ENCODE peak calls at places on chromosomes 3 and 15, in seven cellular contexts. O is GM23248, Y is trophoblast cell, R is IMR-90, K is HCT116, T is mesendoderm, E is neuronal stem cell. X is an unnamed sample.

GRCh38 chr15:94287794-94288246 is 56.5 kb downstream of the MCTP2 start:
- DNase-seq in O (no peak), Y (no peak), R (no peak), K (no peak), T (no peak), E (no peak), X (peak; percentile 90)

GRCh38 chr15:64461577-64462162 is 1.3 kb downstream of the ZNF609 start:
- DNase-seq in O (peak; percentile 56), Y (no peak), R (peak; percentile 27), K (no peak), T (peak; percentile 90), E (peak; percentile 64), X (no peak)

GRCh38 chr3:126537730-126538281 is 13.9 kb downstream of the CHST13 start:
- DNase-seq in O (peak; percentile 31), Y (no peak), R (no peak), K (no peak), T (no peak), E (no peak), X (no peak)

GRCh38 chr3:97705739-97706138 is 58.8 kb upstream of the ARL6 start:
- DNase-seq in O (no peak), Y (no peak), R (no peak), K (no peak), T (no peak), E (no peak), X (no peak)

GRCh38 chr3:173396191-173397041 is 1.1 kb upstream of the NLGN1 start:
- DNase-seq in O (peak; percentile 36), Y (no peak), R (no peak), K (no peak), T (peak; percentile 62), E (peak; percentile 27), X (peak; percentile 43)

GRCh38 chr15:64067564-64068030 is 21.3 kb upstream of the DAPK2 start:
- DNase-seq in O (peak; percentile 72), Y (peak; percentile 65), R (peak; percentile 44), K (no peak), T (peak; percentile 75), E (peak; percentile 74), X (peak; percentile 64)

GRCh38 chr3:170808041-170808440 is 62.0 kb downstream of the RPL22L1 start:
- DNase-seq in O (no peak), Y (no peak), R (no peak), K (no peak), T (no peak), E (no peak), X (no peak)

GRCh38 chr3:189766416-189766815 is 135.2 kb downstream of the TP63 start:
- DNase-seq in O (no peak), Y (peak; percentile 60), R (peak; percentile 7), K (no peak), T (peak; percentile 74), E (no peak), X (no peak)

GRCh38 chr15:75389791-75390382 is 21.5 kb upstream of the MAN2C1 start:
- DNase-seq in O (no peak), Y (no peak), R (no peak), K (no peak), T (peak; percentile 25), E (no peak), X (no peak)

GRCh38 chr3:53350652-53351051 is 3.3 kb upstream of the DCP1A start:
- DNase-seq in O (peak; percentile 54), Y (peak; percentile 42), R (peak; percentile 18), K (peak; percentile 18), T (peak; percentile 83), E (no peak), X (peak; percentile 29)

GRCh38 chr3:185758912-185759311 is 65.9 kb downstream of the IGF2BP2 start:
- DNase-seq in O (no peak), Y (no peak), R (no peak), K (no peak), T (no peak), E (no peak), X (no peak)

GRCh38 chr15:58666957-58667356 is 82.5 kb downstream of the ADAM10 start:
- DNase-seq in O (peak; percentile 58), Y (no peak), R (peak; percentile 62), K (no peak), T (no peak), E (no peak), X (no peak)

GRCh38 chr3:124846189-124846588 is 41.0 kb downstream of the ITGB5 start:
- DNase-seq in O (peak; percentile 85), Y (no peak), R (peak; percentile 78), K (no peak), T (no peak), E (no peak), X (no peak)

GRCh38 chr3:52469001-52469400 is 13.6 kb downstream of the NISCH start:
- DNase-seq in O (no peak), Y (no peak), R (no peak), K (no peak), T (no peak), E (no peak), X (no peak)

GRCh38 chr3:5016218-5017161 is 37.3 kb downstream of the BHLHE40 start:
- DNase-seq in O (peak; percentile 55), Y (peak; percentile 34), R (peak; percentile 80), K (peak; percentile 72), T (peak; percentile 96), E (no peak), X (no peak)

GRCh38 chr3:39125837-39126500 is 18.5 kb downstream of the TTC21A start:
- DNase-seq in O (peak; percentile 58), Y (peak; percentile 46), R (peak; percentile 39), K (no peak), T (no peak), E (no peak), X (no peak)

GRCh38 chr15:57298843-57299550 is 77.3 kb upstream of the CGNL1 start:
- DNase-seq in O (no peak), Y (no peak), R (peak; percentile 17), K (no peak), T (no peak), E (no peak), X (no peak)

GRCh38 chr3:141530133-141530768 is 43.4 kb downstream of the RASA2 start:
- DNase-seq in O (peak; percentile 88), Y (no peak), R (peak; percentile 81), K (no peak), T (no peak), E (no peak), X (no peak)

GRCh38 chr15:52208306-52208946 is 17.2 kb upstream of the GNB5 start:
- DNase-seq in O (peak; percentile 81), Y (peak; percentile 67), R (peak; percentile 67), K (peak; percentile 49), T (peak; percentile 92), E (peak; percentile 67), X (peak; percentile 60)

GRCh38 chr3:137709011-137709601 is 55.0 kb upstream of the SOX14 start:
- DNase-seq in O (peak; percentile 5), Y (peak; percentile 16), R (no peak), K (peak; percentile 10), T (peak; percentile 57), E (peak; percentile 3), X (peak; percentile 51)

GRCh38 chr3:196965112-196965803 is 3.4 kb downstream of the PIGZ start:
- DNase-seq in O (no peak), Y (no peak), R (no peak), K (no peak), T (no peak), E (no peak), X (no peak)

GRCh38 chr3:14371573-14372474 is 30.6 kb upstream of the SLC6A6 start:
- DNase-seq in O (peak; percentile 82), Y (peak; percentile 73), R (peak; percentile 31), K (peak; percentile 88), T (peak; percentile 50), E (no peak), X (no peak)

GRCh38 chr3:118488751-118489150 is 545.9 kb downstream of the IGSF11 start:
- DNase-seq in O (no peak), Y (no peak), R (no peak), K (no peak), T (no peak), E (no peak), X (no peak)

GRCh38 chr15:100141304-100142080 is 200.3 kb downstream of the ADAMTS17 start:
- DNase-seq in O (no peak), Y (no peak), R (no peak), K (no peak), T (no peak), E (no peak), X (no peak)
- H3K4me2 ChIP-seq in O (no peak overlapping the region), Y (no peak overlapping the region), R (no peak overlapping the region), K (no peak overlapping the region), T (no peak overlapping the region), E (no peak overlapping the region), X (no peak overlapping the region)

GRCh38 chr3:46542801-46543201 is 23.3 kb downstream of the LRRC2 start:
- DNase-seq in O (no peak), Y (no peak), R (no peak), K (no peak), T (no peak), E (no peak), X (no peak)

GRCh38 chr3:46545695-46546630 is 20.1 kb downstream of the LRRC2 start:
- DNase-seq in O (no peak), Y (no peak), R (no peak), K (no peak), T (no peak), E (no peak), X (peak; percentile 46)

GRCh38 chr3:46546896-46547440 is 19.1 kb downstream of the LRRC2 start:
- DNase-seq in O (no peak), Y (no peak), R (peak; percentile 25), K (no peak), T (no peak), E (no peak), X (peak; percentile 66)

GRCh38 chr3:46542344-46542743 is 23.8 kb downstream of the LRRC2 start:
- DNase-seq in O (peak; percentile 49), Y (no peak), R (peak; percentile 42), K (no peak), T (no peak), E (no peak), X (no peak)

GRCh38 chr3:46544771-46545503 is 21.2 kb downstream of the LRRC2 start:
- DNase-seq in O (no peak), Y (no peak), R (no peak), K (no peak), T (no peak), E (no peak), X (no peak)
- H3K9ac ChIP-seq in O (no peak overlapping the region), Y (no peak overlapping the region), R (no peak overlapping the region), K (no peak overlapping the region), T (no peak overlapping the region), E (no peak overlapping the region), X (no peak overlapping the region)

DNA sequence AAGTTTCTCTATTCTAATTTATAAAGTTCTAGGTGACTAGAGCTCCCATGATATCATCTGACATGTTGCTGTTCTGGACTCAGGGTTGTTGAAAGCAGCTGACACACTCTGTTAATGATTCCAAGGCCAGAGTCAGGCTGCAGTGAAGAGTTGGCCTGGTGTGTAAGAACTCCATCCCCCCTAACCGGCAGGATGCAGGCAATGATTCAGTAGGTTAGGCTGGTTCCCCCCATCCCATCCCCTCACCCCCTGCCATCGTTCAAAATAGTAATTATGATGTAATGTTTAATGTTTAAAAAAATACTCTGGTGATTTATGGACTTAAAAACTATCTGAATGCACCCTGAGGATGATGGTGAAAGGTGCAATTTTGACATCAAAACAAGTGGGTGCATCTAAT is 4.6 kb upstream of the TRIM71 start:
- DNase-seq in O (no peak), Y (no peak), R (no peak), K (no peak), T (no peak), E (no peak), X (no peak)
- H3K4me2 ChIP-seq in O (no peak overlapping the region), Y (no peak overlapping the region), R (no peak overlapping the region), K (no peak overlapping the region), T (no peak overlapping the region), E (no peak overlapping the region), X (no peak overlapping the region)

DNA sequence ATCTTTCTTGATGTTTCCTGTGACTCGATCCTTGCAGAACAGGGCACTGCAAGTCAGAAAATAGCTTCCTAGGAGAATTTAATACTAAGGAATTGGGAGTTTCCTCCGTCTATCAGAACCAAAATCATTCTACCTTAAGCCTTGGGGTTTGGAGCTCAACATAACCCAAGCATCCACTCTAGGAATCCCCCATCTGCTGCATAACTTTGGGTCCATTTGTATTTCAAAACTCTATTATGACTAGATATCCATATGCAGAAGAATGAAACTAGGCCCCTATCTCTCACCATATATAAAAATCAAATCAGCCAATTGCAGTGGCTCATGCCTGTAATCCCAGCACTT is 61.7 kb upstream of the AKAP13 start:
- DNase-seq in O (no peak), Y (no peak), R (no peak), K (no peak), T (no peak), E (no peak), X (no peak)
- H3K9ac ChIP-seq in O (no peak overlapping the region), Y (no peak overlapping the region), R (no peak overlapping the region), K (no peak overlapping the region), T (no peak overlapping the region), E (no peak overlapping the region), X (no peak overlapping the region)